ENCODE peak calls at places on chromosomes 2 and 18, in eight cellular contexts. H is CD8-positive, alpha-beta memory T cell; F is BE2C; Q is PC-3; O is kidney; K is spleen; Z is left ventricle myocardium inferior; D is neural progenitor cell. P is an unnamed sample. For H3K9me3, the result is how much of the 10 kb centered on the place peaks cover.

GRCh38 chr2:56227811-56228210 is 44.0 kb downstream of the CCDC85A start:
- DNase-seq in K (no peak), D (no peak), Q (no peak), H (no peak), O (no peak), F (no peak), Z (no peak), P (no peak)

GRCh38 chr2:200618590-200619021 is 32.8 kb downstream of the AOX1 start:
- DNase-seq in H (no peak), D (peak), Q (peak), O (no peak), K (no peak), F (peak), Z (no peak), P (no peak)

GRCh38 chr2:109214651-109215371 is 85.8 kb downstream of the SH3RF3 start:
- DNase-seq in F (no peak), Q (no peak), H (no peak), K (no peak), O (no peak), D (no peak), Z (no peak), P (no peak)

GRCh38 chr2:182642328-182642727 is 73.7 kb upstream of the DNAJC10 start:
- DNase-seq in H (no peak), D (peak), K (peak), Q (peak), Z (peak), O (peak), F (peak), P (no peak)

GRCh38 chr18:74509856-74510769 is 13.9 kb downstream of the CNDP2 start:
- DNase-seq in H (no peak), Q (no peak), D (no peak), K (peak), F (no peak), Z (no peak), O (peak), P (no peak)

GRCh38 chr2:220165401-220165800 is 538.0 kb downstream of the SLC4A3 start:
- DNase-seq in Q (peak), K (no peak), O (no peak), H (no peak), Z (no peak), D (peak), F (no peak), P (no peak)

GRCh38 chr2:240878341-240878936 is 9.8 kb downstream of the AGXT start:
- DNase-seq in K (peak), H (no peak), Z (no peak), D (no peak), O (no peak), Q (no peak), F (peak), P (peak)

GRCh38 chr2:15640784-15641183 is 49.1 kb downstream of the DDX1 start:
- DNase-seq in D (no peak), K (no peak), Q (no peak), Z (no peak), O (no peak), F (no peak), H (no peak), P (no peak)

GRCh38 chr2:37585295-37585908 is 86.0 kb downstream of the CDC42EP3 start:
- DNase-seq in O (peak), H (no peak), F (no peak), Q (peak), D (no peak), K (no peak), Z (no peak), P (no peak)

GRCh38 chr2:19158211-19158610 is 200.2 kb downstream of the OSR1 start:
- DNase-seq in H (no peak), O (no peak), K (no peak), Z (no peak), F (no peak), Q (no peak), D (no peak), P (no peak)

GRCh38 chr18:22632191-22632590 is 214.5 kb upstream of the CTAGE1 start:
- DNase-seq in Q (no peak), Z (no peak), H (no peak), D (no peak), K (no peak), F (no peak), O (no peak), P (no peak)

GRCh38 chr2:20025065-20025786 is 12.8 kb upstream of the MATN3 start:
- DNase-seq in O (no peak), H (no peak), Z (no peak), F (no peak), D (no peak), K (no peak), Q (no peak), P (no peak)

GRCh38 chr2:189151897-189152296 is 27.7 kb downstream of the COL5A2 start:
- DNase-seq in H (no peak), F (no peak), D (no peak), K (no peak), O (no peak), Z (no peak), Q (no peak), P (no peak)

GRCh38 chr2:240500561-240501423 is 57.0 kb downstream of the ANKMY1 start:
- DNase-seq in F (no peak), H (no peak), Z (no peak), D (no peak), Q (no peak), K (peak), O (peak), P (no peak)

GRCh38 chr2:149330127-149331022 is at the start of gene LYPD6:
- DNase-seq in H (no peak), K (no peak), Q (peak), F (peak), O (peak), Z (peak), D (peak), P (no peak)

GRCh38 chr18:10013621-10014543 is 100.1 kb downstream of the VAPA start:
- DNase-seq in F (no peak), O (no peak), Z (peak), D (no peak), K (no peak), H (no peak), Q (no peak), P (no peak)

DNA sequence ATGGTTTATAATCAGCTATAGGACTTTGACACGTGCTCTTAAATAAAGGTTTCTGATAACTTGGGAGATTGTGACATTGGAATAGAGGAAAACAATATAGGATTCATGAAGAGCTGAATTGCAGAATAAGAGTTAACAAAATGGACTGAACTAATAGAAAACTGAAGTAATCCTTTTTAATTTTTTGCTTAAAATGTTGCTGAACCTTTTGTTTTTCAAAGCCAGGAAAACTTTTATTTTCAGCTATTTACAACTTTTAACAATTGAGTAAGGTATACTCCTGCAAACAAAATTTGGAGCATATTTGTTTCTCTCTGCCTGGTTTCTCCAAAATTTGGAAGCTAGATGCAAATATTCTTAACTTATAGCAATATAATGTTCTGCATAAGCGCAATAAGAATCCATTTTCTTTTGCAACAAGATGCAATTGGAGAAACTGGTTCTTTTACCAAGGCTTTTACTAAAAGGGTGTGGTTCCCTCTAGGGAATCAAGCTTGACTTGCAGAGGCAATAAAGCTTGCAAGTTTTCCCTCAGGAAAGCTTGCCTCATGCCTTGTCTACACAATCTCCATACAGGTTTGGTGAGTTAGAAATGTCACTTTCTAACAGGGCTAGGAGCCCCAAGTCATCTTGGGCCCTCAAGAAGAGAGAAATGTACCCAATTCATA is 10.3 kb upstream of the PDK1 start:
- DNase-seq in O (no peak), K (no peak), H (no peak), F (no peak), Q (peak), Z (no peak), D (no peak), P (no peak)
- H3K9me3 ChIP-seq in O (under half), K (under half), H (under half), F (under half), Q (under half), Z (under half), D (under half), P (under half)

GRCh38 chr2:67057123-67057522 is 340.0 kb upstream of the ETAA1 start:
- DNase-seq in F (no peak), D (no peak), K (no peak), Q (no peak), Z (no peak), O (no peak), H (no peak), P (no peak)
- H3K9me3 ChIP-seq in F (under half), D (under half), K (under half), Q (under half), Z (under half), O (under half), H (under half), P (under half)

DNA sequence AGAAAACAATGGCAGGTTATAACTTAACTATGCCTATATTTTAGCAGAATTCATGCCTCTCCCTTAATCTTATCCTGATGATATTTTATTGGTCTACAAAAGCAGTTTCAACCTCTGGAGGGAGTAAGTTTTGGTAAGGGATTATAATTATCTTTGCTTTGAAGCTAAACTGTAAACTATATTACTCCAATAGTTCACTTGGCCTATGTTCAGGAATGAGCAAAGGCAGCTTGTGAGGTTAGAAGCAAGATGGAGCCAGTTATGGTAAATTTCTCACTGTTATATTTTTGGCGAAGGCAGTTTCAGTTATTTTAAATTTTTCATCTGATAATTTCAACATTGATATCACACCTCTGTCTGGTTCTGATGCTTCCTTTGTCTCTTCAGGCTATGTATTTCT is 192.5 kb upstream of the RGPD4 start:
- DNase-seq in H (no peak), Z (no peak), F (no peak), D (no peak), K (no peak), Q (no peak), O (no peak), P (no peak)
- H3K9me3 ChIP-seq in H (under half), Z (under half), F (under half), D (under half), K (under half), Q (under half), O (under half), P (under half)

GRCh38 chr2:406231-406630 is 118.3 kb upstream of the ALKAL2 start:
- DNase-seq in K (no peak), H (no peak), Z (no peak), Q (no peak), F (no peak), O (no peak), D (no peak), P (no peak)
- H3K9me3 ChIP-seq in K (under half), H (under half), Z (under half), Q (under half), F (under half), O (under half), D (under half), P (under half)

DNA sequence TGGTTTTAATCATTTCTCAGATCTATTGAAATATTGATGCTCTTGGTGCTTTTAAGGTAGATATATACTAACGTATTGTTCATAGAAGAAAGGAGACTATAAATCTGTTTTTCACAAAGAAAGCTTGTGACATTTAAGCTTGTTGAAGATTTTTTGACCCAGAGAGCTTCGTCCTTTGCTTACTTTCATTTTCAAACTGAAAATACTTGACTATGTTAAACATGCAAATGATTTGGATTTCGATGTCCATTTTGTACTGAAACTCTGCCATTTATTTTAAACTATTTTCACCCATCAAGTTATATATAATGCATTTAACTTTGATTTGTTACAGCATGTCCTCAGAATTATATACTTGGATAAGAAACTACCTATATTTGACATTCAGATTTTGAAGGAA is 85.2 kb downstream of the SLC4A10 start:
- DNase-seq in Z (no peak), H (no peak), Q (peak), O (no peak), F (no peak), K (no peak), D (no peak), P (no peak)
- H3K9me3 ChIP-seq in Z (under half), H (under half), Q (under half), O (under half), F (under half), K (under half), D (under half), P (under half)

DNA sequence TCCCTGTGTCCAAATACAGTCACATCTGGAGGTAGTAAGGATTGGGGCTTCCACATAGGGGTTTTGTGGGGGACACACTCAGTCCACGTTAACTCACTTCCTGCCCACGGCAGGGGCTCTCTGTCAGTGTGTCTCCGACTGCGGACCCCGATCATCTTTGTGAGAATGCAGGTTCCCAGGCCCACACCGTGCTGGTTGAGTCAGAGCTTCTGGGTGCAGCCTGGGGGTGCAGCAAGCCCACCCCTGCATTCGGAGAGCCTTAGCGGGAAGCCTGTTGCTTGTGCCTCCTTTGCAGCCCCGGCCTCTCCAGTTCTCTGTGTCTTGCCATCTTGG is 28.0 kb downstream of the HPCAL1 start:
- DNase-seq in K (no peak), Z (no peak), F (no peak), Q (no peak), O (no peak), H (no peak), D (no peak), P (no peak)
- H3K9me3 ChIP-seq in K (under half), Z (under half), F (under half), Q (under half), O (under half), H (under half), D (under half), P (under half)

GRCh38 chr18:79896746-79897145 is 54.7 kb downstream of the SLC66A2 start:
- DNase-seq in K (no peak), O (no peak), F (no peak), Z (no peak), D (no peak), Q (no peak), H (no peak), P (no peak)
- H3K9me3 ChIP-seq in K (half or more), O (under half), F (under half), Z (half or more), D (under half), Q (under half), H (under half), P (under half)

DNA sequence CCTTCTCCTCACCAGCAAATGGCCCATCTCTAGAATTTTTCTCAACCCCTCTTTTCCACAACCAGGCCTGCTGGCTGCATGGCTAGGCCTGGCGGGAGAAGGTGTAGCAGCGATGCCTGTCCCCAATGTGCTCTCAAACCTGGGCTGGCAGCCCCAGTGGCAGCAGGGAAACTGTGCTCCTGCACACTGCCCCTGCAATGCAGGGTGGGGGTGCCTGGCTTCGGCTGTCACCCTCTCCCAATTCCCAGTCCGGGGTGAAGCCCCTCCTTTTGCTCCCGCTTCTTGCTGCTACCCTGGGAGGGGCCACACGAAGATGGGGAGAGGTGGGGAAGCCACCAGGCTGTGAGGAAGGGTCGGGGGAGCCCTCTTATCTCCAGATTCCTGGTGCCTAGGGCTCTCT is 36.1 kb upstream of the OTOF start:
- DNase-seq in D (no peak), Q (no peak), F (no peak), Z (no peak), O (peak), K (peak), H (no peak), P (no peak)
- H3K9me3 ChIP-seq in D (under half), Q (under half), F (under half), Z (under half), O (under half), K (under half), H (under half), P (under half)

DNA sequence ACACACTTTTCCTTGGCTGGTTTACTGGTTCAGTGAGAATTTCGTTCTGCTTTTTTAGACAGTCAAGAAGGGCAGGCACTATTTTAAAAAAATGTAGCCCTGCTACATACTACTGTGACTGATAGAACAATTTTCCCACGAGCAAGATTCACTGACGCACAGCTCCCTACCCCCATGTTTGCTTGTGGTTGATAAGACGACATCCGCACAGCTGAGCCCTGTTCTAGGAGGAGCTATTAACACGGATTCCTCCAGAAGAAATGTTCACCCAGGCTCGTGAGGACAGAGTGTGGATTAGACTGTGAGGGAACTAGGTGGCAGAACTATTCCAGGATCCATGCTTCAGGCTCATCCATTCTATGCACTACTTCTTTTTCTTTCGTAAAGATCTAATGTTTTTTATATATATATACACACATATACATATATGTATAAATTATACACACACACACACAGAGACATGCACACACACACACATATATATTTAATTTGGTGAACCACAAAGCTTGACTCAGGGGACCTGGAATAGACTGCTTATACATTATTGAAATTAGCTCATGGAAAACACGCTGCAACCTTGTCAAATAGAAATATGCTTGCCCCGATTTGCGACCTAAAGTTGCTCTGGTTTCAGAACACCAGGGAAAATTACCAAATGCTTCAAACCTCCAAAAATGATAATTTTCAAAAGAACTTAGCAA is 370.3 kb downstream of the SOCS6 start:
- DNase-seq in K (no peak), O (no peak), D (no peak), Z (no peak), Q (no peak), H (no peak), F (no peak), P (peak)
- H3K9me3 ChIP-seq in K (under half), O (under half), D (under half), Z (under half), Q (under half), H (under half), F (under half), P (under half)

P was measured in T-helper 17 cell.